ENCODE peak calls at places on chromosome 12, in seven cellular contexts. One of them, this sample, is unnamed.
A peak's percentile ranks its signal among the peaks of the same experiment; 100 is the strongest.

GRCh38 chr12:101839324-101840283 is 8.8 kb upstream of the GNPTAB start:
- DNase-seq in dermis microvascular lymphatic vessel endothelial cell: peak; percentile 71
- DNase-seq in endothelial cell: peak; percentile 63
- DNase-seq in T follicular helper cell: peak; percentile 65
- DNase-seq in activated T-helper 1 cell treated with anti-CD3 and anti-CD28 coated beads, Interleukin-2, amount 50 U/mL, for 16 hours: peak; percentile 40
- DNase-seq in small intestine: peak; percentile 74
- DNase-seq in Peyer's patch: peak; percentile 94
- DNase-seq in this sample: peak; percentile 62

GRCh38 chr12:94874986-94875312 is 128.5 kb downstream of the NDUFA12 start:
- DNase-seq in dermis microvascular lymphatic vessel endothelial cell: no peak
- DNase-seq in endothelial cell: no peak
- DNase-seq in T follicular helper cell: no peak
- DNase-seq in activated T-helper 1 cell treated with anti-CD3 and anti-CD28 coated beads, Interleukin-2, amount 50 U/mL, for 16 hours: no peak
- DNase-seq in small intestine: no peak
- DNase-seq in Peyer's patch: no peak
- DNase-seq in this sample: no peak

GRCh38 chr12:119807380-119807779 is 69.7 kb downstream of the CIT start:
- DNase-seq in dermis microvascular lymphatic vessel endothelial cell: no peak
- DNase-seq in endothelial cell: no peak
- DNase-seq in T follicular helper cell: no peak
- DNase-seq in activated T-helper 1 cell treated with anti-CD3 and anti-CD28 coated beads, Interleukin-2, amount 50 U/mL, for 16 hours: no peak
- DNase-seq in small intestine: no peak
- DNase-seq in Peyer's patch: no peak
- DNase-seq in this sample: no peak

GRCh38 chr12:108745641-108746040 is 14.3 kb upstream of the CORO1C start:
- DNase-seq in dermis microvascular lymphatic vessel endothelial cell: peak; percentile 19
- DNase-seq in endothelial cell: no peak
- DNase-seq in T follicular helper cell: no peak
- DNase-seq in activated T-helper 1 cell treated with anti-CD3 and anti-CD28 coated beads, Interleukin-2, amount 50 U/mL, for 16 hours: no peak
- DNase-seq in small intestine: no peak
- DNase-seq in Peyer's patch: peak; percentile 41
- DNase-seq in this sample: no peak

GRCh38 chr12:133233006-133233405 is 2.7 kb downstream of the ANHX start:
- DNase-seq in dermis microvascular lymphatic vessel endothelial cell: no peak
- DNase-seq in endothelial cell: no peak
- DNase-seq in T follicular helper cell: no peak
- DNase-seq in activated T-helper 1 cell treated with anti-CD3 and anti-CD28 coated beads, Interleukin-2, amount 50 U/mL, for 16 hours: no peak
- DNase-seq in small intestine: no peak
- DNase-seq in Peyer's patch: no peak
- DNase-seq in this sample: no peak

GRCh38 chr12:99567072-99567471 is 80.5 kb upstream of the GARIN6 start:
- DNase-seq in dermis microvascular lymphatic vessel endothelial cell: no peak
- DNase-seq in endothelial cell: no peak
- DNase-seq in T follicular helper cell: no peak
- DNase-seq in activated T-helper 1 cell treated with anti-CD3 and anti-CD28 coated beads, Interleukin-2, amount 50 U/mL, for 16 hours: no peak
- DNase-seq in small intestine: no peak
- DNase-seq in Peyer's patch: no peak
- DNase-seq in this sample: no peak

GRCh38 chr12:42485823-42486222 is 103.7 kb downstream of the PRICKLE1 start:
- DNase-seq in dermis microvascular lymphatic vessel endothelial cell: no peak
- DNase-seq in endothelial cell: no peak
- DNase-seq in T follicular helper cell: no peak
- DNase-seq in activated T-helper 1 cell treated with anti-CD3 and anti-CD28 coated beads, Interleukin-2, amount 50 U/mL, for 16 hours: no peak
- DNase-seq in small intestine: no peak
- DNase-seq in Peyer's patch: no peak
- DNase-seq in this sample: no peak

GRCh38 chr12:80216890-80217559 is 117.7 kb downstream of the OTOGL start:
- DNase-seq in dermis microvascular lymphatic vessel endothelial cell: no peak
- DNase-seq in endothelial cell: no peak
- DNase-seq in T follicular helper cell: no peak
- DNase-seq in activated T-helper 1 cell treated with anti-CD3 and anti-CD28 coated beads, Interleukin-2, amount 50 U/mL, for 16 hours: no peak
- DNase-seq in small intestine: no peak
- DNase-seq in Peyer's patch: no peak
- DNase-seq in this sample: no peak

GRCh38 chr12:15613981-15614380 is 175.2 kb downstream of the EPS8 start:
- DNase-seq in dermis microvascular lymphatic vessel endothelial cell: no peak
- DNase-seq in endothelial cell: no peak
- DNase-seq in T follicular helper cell: no peak
- DNase-seq in activated T-helper 1 cell treated with anti-CD3 and anti-CD28 coated beads, Interleukin-2, amount 50 U/mL, for 16 hours: no peak
- DNase-seq in small intestine: no peak
- DNase-seq in Peyer's patch: no peak
- DNase-seq in this sample: no peak

GRCh38 chr12:64323476-64324225 is 66.9 kb downstream of the C12orf56 start:
- DNase-seq in dermis microvascular lymphatic vessel endothelial cell: no peak
- DNase-seq in endothelial cell: no peak
- DNase-seq in T follicular helper cell: no peak
- DNase-seq in activated T-helper 1 cell treated with anti-CD3 and anti-CD28 coated beads, Interleukin-2, amount 50 U/mL, for 16 hours: no peak
- DNase-seq in small intestine: no peak
- DNase-seq in Peyer's patch: no peak
- DNase-seq in this sample: no peak

GRCh38 chr12:65810036-65810435 is 14.2 kb upstream of the HMGA2 start:
- DNase-seq in dermis microvascular lymphatic vessel endothelial cell: no peak
- DNase-seq in endothelial cell: no peak
- DNase-seq in T follicular helper cell: no peak
- DNase-seq in activated T-helper 1 cell treated with anti-CD3 and anti-CD28 coated beads, Interleukin-2, amount 50 U/mL, for 16 hours: no peak
- DNase-seq in small intestine: no peak
- DNase-seq in Peyer's patch: no peak
- DNase-seq in this sample: no peak

GRCh38 chr12:117134059-117134458 is 34.8 kb upstream of the TESC start:
- DNase-seq in dermis microvascular lymphatic vessel endothelial cell: no peak
- DNase-seq in endothelial cell: no peak
- DNase-seq in T follicular helper cell: no peak
- DNase-seq in activated T-helper 1 cell treated with anti-CD3 and anti-CD28 coated beads, Interleukin-2, amount 50 U/mL, for 16 hours: peak; percentile 13
- DNase-seq in small intestine: no peak
- DNase-seq in Peyer's patch: no peak
- DNase-seq in this sample: no peak

GRCh38 chr12:58310368-58310767 is 369.0 kb downstream of the ATP23 start:
- DNase-seq in dermis microvascular lymphatic vessel endothelial cell: peak; percentile 71
- DNase-seq in endothelial cell: no peak
- DNase-seq in T follicular helper cell: no peak
- DNase-seq in activated T-helper 1 cell treated with anti-CD3 and anti-CD28 coated beads, Interleukin-2, amount 50 U/mL, for 16 hours: no peak
- DNase-seq in small intestine: no peak
- DNase-seq in Peyer's patch: no peak
- DNase-seq in this sample: no peak

GRCh38 chr12:68264864-68265256 is 11.5 kb upstream of the IL22 start:
- DNase-seq in dermis microvascular lymphatic vessel endothelial cell: no peak
- DNase-seq in endothelial cell: no peak
- DNase-seq in T follicular helper cell: no peak
- DNase-seq in activated T-helper 1 cell treated with anti-CD3 and anti-CD28 coated beads, Interleukin-2, amount 50 U/mL, for 16 hours: no peak
- DNase-seq in small intestine: no peak
- DNase-seq in Peyer's patch: no peak
- DNase-seq in this sample: no peak

GRCh38 chr12:18868673-18869072 is 130.8 kb downstream of the CAPZA3 start:
- DNase-seq in dermis microvascular lymphatic vessel endothelial cell: no peak
- DNase-seq in endothelial cell: no peak
- DNase-seq in T follicular helper cell: no peak
- DNase-seq in activated T-helper 1 cell treated with anti-CD3 and anti-CD28 coated beads, Interleukin-2, amount 50 U/mL, for 16 hours: no peak
- DNase-seq in small intestine: peak; percentile 20
- DNase-seq in Peyer's patch: no peak
- DNase-seq in this sample: no peak

GRCh38 chr12:53220857-53221202 is 11.2 kb downstream of the RARG start:
- DNase-seq in dermis microvascular lymphatic vessel endothelial cell: peak; percentile 90
- DNase-seq in endothelial cell: peak; percentile 86
- DNase-seq in T follicular helper cell: peak; percentile 57
- DNase-seq in activated T-helper 1 cell treated with anti-CD3 and anti-CD28 coated beads, Interleukin-2, amount 50 U/mL, for 16 hours: peak; percentile 71
- DNase-seq in small intestine: peak; percentile 75
- DNase-seq in Peyer's patch: peak; percentile 94
- DNase-seq in this sample: peak; percentile 94

GRCh38 chr12:86945685-86946196 is 689.5 kb upstream of the MGAT4C start:
- DNase-seq in dermis microvascular lymphatic vessel endothelial cell: no peak
- DNase-seq in endothelial cell: no peak
- DNase-seq in T follicular helper cell: no peak
- DNase-seq in activated T-helper 1 cell treated with anti-CD3 and anti-CD28 coated beads, Interleukin-2, amount 50 U/mL, for 16 hours: no peak
- DNase-seq in small intestine: no peak
- DNase-seq in Peyer's patch: no peak
- DNase-seq in this sample: no peak

GRCh38 chr12:115000038-115000437 is 316.1 kb upstream of the TBX3 start:
- DNase-seq in dermis microvascular lymphatic vessel endothelial cell: no peak
- DNase-seq in endothelial cell: no peak
- DNase-seq in T follicular helper cell: no peak
- DNase-seq in activated T-helper 1 cell treated with anti-CD3 and anti-CD28 coated beads, Interleukin-2, amount 50 U/mL, for 16 hours: no peak
- DNase-seq in small intestine: peak; percentile 23
- DNase-seq in Peyer's patch: no peak
- DNase-seq in this sample: no peak

GRCh38 chr12:4496145-4496838 is 42.4 kb upstream of the RAD51AP1 start:
- DNase-seq in dermis microvascular lymphatic vessel endothelial cell: no peak
- DNase-seq in endothelial cell: no peak
- DNase-seq in T follicular helper cell: no peak
- DNase-seq in activated T-helper 1 cell treated with anti-CD3 and anti-CD28 coated beads, Interleukin-2, amount 50 U/mL, for 16 hours: no peak
- DNase-seq in small intestine: no peak
- DNase-seq in Peyer's patch: no peak
- DNase-seq in this sample: no peak

GRCh38 chr12:53737951-53738833 is 10.9 kb upstream of the CALCOCO1 start:
- DNase-seq in dermis microvascular lymphatic vessel endothelial cell: no peak
- DNase-seq in endothelial cell: peak; percentile 35
- DNase-seq in T follicular helper cell: peak; percentile 34
- DNase-seq in activated T-helper 1 cell treated with anti-CD3 and anti-CD28 coated beads, Interleukin-2, amount 50 U/mL, for 16 hours: no peak
- DNase-seq in small intestine: peak; percentile 40
- DNase-seq in Peyer's patch: peak; percentile 66
- DNase-seq in this sample: peak; percentile 48

GRCh38 chr12:82124711-82125110 is 233.5 kb downstream of the CCDC59 start:
- DNase-seq in dermis microvascular lymphatic vessel endothelial cell: no peak
- DNase-seq in endothelial cell: no peak
- DNase-seq in T follicular helper cell: no peak
- DNase-seq in activated T-helper 1 cell treated with anti-CD3 and anti-CD28 coated beads, Interleukin-2, amount 50 U/mL, for 16 hours: no peak
- DNase-seq in small intestine: no peak
- DNase-seq in Peyer's patch: no peak
- DNase-seq in this sample: no peak

GRCh38 chr12:105272814-105273416 is 36.9 kb upstream of the APPL2 start:
- DNase-seq in dermis microvascular lymphatic vessel endothelial cell: no peak
- DNase-seq in endothelial cell: no peak
- DNase-seq in T follicular helper cell: no peak
- DNase-seq in activated T-helper 1 cell treated with anti-CD3 and anti-CD28 coated beads, Interleukin-2, amount 50 U/mL, for 16 hours: no peak
- DNase-seq in small intestine: no peak
- DNase-seq in Peyer's patch: no peak
- DNase-seq in this sample: no peak

GRCh38 chr12:106900554-106900953 is 55.2 kb upstream of the TMEM263 start:
- DNase-seq in dermis microvascular lymphatic vessel endothelial cell: no peak
- DNase-seq in endothelial cell: no peak
- DNase-seq in T follicular helper cell: no peak
- DNase-seq in activated T-helper 1 cell treated with anti-CD3 and anti-CD28 coated beads, Interleukin-2, amount 50 U/mL, for 16 hours: no peak
- DNase-seq in small intestine: no peak
- DNase-seq in Peyer's patch: no peak
- DNase-seq in this sample: no peak

GRCh38 chr12:24561882-24562760 is 386.8 kb downstream of the BCAT1 start:
- DNase-seq in dermis microvascular lymphatic vessel endothelial cell: peak; percentile 42
- DNase-seq in endothelial cell: peak; percentile 67
- DNase-seq in T follicular helper cell: no peak
- DNase-seq in activated T-helper 1 cell treated with anti-CD3 and anti-CD28 coated beads, Interleukin-2, amount 50 U/mL, for 16 hours: no peak
- DNase-seq in small intestine: no peak
- DNase-seq in Peyer's patch: peak; percentile 56
- DNase-seq in this sample: peak; percentile 75

GRCh38 chr12:51307655-51308593 is 16.1 kb downstream of the BIN2 start:
- DNase-seq in dermis microvascular lymphatic vessel endothelial cell: peak; percentile 16
- DNase-seq in endothelial cell: no peak
- DNase-seq in T follicular helper cell: no peak
- DNase-seq in activated T-helper 1 cell treated with anti-CD3 and anti-CD28 coated beads, Interleukin-2, amount 50 U/mL, for 16 hours: no peak
- DNase-seq in small intestine: peak; percentile 87
- DNase-seq in Peyer's patch: no peak
- DNase-seq in this sample: no peak

GRCh38 chr12:64099430-64099829 is 122.7 kb downstream of the KICS2 start:
- DNase-seq in dermis microvascular lymphatic vessel endothelial cell: peak; percentile 76
- DNase-seq in endothelial cell: no peak
- DNase-seq in T follicular helper cell: no peak
- DNase-seq in activated T-helper 1 cell treated with anti-CD3 and anti-CD28 coated beads, Interleukin-2, amount 50 U/mL, for 16 hours: no peak
- DNase-seq in small intestine: no peak
- DNase-seq in Peyer's patch: no peak
- DNase-seq in this sample: no peak

GRCh38 chr12:99959549-99960170 is 25.1 kb downstream of the ANKS1B start:
- DNase-seq in dermis microvascular lymphatic vessel endothelial cell: peak; percentile 14
- DNase-seq in endothelial cell: no peak
- DNase-seq in T follicular helper cell: no peak
- DNase-seq in activated T-helper 1 cell treated with anti-CD3 and anti-CD28 coated beads, Interleukin-2, amount 50 U/mL, for 16 hours: no peak
- DNase-seq in small intestine: no peak
- DNase-seq in Peyer's patch: no peak
- DNase-seq in this sample: peak; percentile 52

This sample was measured in SK-N-SH.